ENCODE peak calls at places on chromosomes 1 and 21, in five cellular contexts. W is heart left ventricle, Z is tibial nerve, G is left ventricle myocardium inferior, F is fibroblast of mammary gland. T is an unnamed sample.

GRCh38 chr21:45289655-45290515 is 2.2 kb upstream of the POFUT2 start:
- DNase-seq in W (no peak), Z (no peak), G (no peak), F (peak), T (no peak)

GRCh38 chr1:62541048-62541447 is 56.3 kb upstream of the ANGPTL3 start:
- DNase-seq in W (no peak), Z (no peak), G (no peak), F (no peak), T (no peak)

GRCh38 chr1:10967105-10967504 is 45.3 kb upstream of the TARDBP start:
- DNase-seq in W (no peak), Z (no peak), G (no peak), F (no peak), T (no peak)

GRCh38 chr1:30467101-30467500 is 256.3 kb downstream of the MATN1 start:
- DNase-seq in W (no peak), Z (no peak), G (no peak), F (no peak), T (no peak)

GRCh38 chr1:98523256-98523655 is 138.3 kb upstream of the SNX7 start:
- DNase-seq in W (no peak), Z (no peak), G (no peak), F (no peak), T (no peak)

GRCh38 chr1:224333939-224334701 is 4.1 kb upstream of the NVL start:
- DNase-seq in W (no peak), Z (no peak), G (no peak), F (peak), T (peak)

GRCh38 chr1:243628476-243628907 is 221.6 kb downstream of the AKT3 start:
- DNase-seq in W (no peak), Z (no peak), G (no peak), F (peak), T (no peak)

GRCh38 chr1:44786138-44786840 is 1.7 kb downstream of the BEST4 start:
- DNase-seq in W (peak), Z (no peak), G (peak), F (peak), T (peak)

GRCh38 chr1:243758647-243759046 is 91.4 kb downstream of the AKT3 start:
- DNase-seq in W (no peak), Z (no peak), G (no peak), F (no peak), T (no peak)

GRCh38 chr1:180805316-180805715 is 107.4 kb upstream of the KIAA1614 start:
- DNase-seq in W (no peak), Z (no peak), G (no peak), F (no peak), T (no peak)

GRCh38 chr1:180167721-180168467 is 13.2 kb downstream of the QSOX1 start:
- DNase-seq in W (peak), Z (no peak), G (no peak), F (no peak), T (no peak)

GRCh38 chr1:238108417-238108816 is 217.7 kb upstream of the ZP4 start:
- DNase-seq in W (no peak), Z (no peak), G (no peak), F (no peak), T (no peak)

GRCh38 chr1:217184854-217185253 is 446.0 kb downstream of the GPATCH2 start:
- DNase-seq in W (no peak), Z (no peak), G (no peak), F (no peak), T (no peak)

GRCh38 chr1:221263831-221264767 is 384.9 kb downstream of the HLX start:
- DNase-seq in W (peak), Z (peak), G (no peak), F (peak), T (peak)

GRCh38 chr1:164272156-164272555 is 286.8 kb upstream of the PBX1 start:
- DNase-seq in W (no peak), Z (no peak), G (no peak), F (no peak), T (no peak)

GRCh38 chr1:54857741-54858665 is 29.0 kb downstream of the DHCR24 start:
- DNase-seq in W (no peak), Z (no peak), G (no peak), F (peak), T (peak)

GRCh38 chr1:109631513-109632260 is 12.1 kb downstream of the AMPD2 start:
- DNase-seq in W (no peak), Z (peak), G (no peak), F (no peak), T (no peak)

GRCh38 chr1:204162498-204163074 is 3.6 kb downstream of the REN start:
- DNase-seq in W (peak), Z (peak), G (peak), F (peak), T (peak)

GRCh38 chr1:54610601-54611580 is 12.4 kb downstream of the FAM151A start:
- DNase-seq in W (no peak), Z (no peak), G (no peak), F (no peak), T (no peak)

GRCh38 chr1:33257759-33258712 is 1.7 kb downstream of the ZNF362 start:
- DNase-seq in W (no peak), Z (no peak), G (no peak), F (no peak), T (no peak)

GRCh38 chr1:92470216-92470615 is 16.5 kb downstream of the GFI1 start:
- DNase-seq in W (no peak), Z (no peak), G (no peak), F (no peak), T (no peak)

GRCh38 chr1:180636138-180636537 is 4.3 kb downstream of the XPR1 start:
- DNase-seq in W (no peak), Z (no peak), G (no peak), F (peak), T (no peak)

GRCh38 chr21:46366091-46366490 is 42.1 kb downstream of the PCNT start:
- DNase-seq in W (no peak), Z (no peak), G (no peak), F (no peak), T (no peak)

GRCh38 chr1:22225858-22226584 is 83.1 kb upstream of the WNT4 start:
- DNase-seq in W (no peak), Z (no peak), G (no peak), F (no peak), T (no peak)

GRCh38 chr21:45249626-45250025 is 38.1 kb downstream of the POFUT2 start:
- DNase-seq in W (no peak), Z (no peak), G (no peak), F (no peak), T (no peak)

GRCh38 chr1:86846166-86846647 is 67.7 kb downstream of the SELENOF start:
- DNase-seq in W (no peak), Z (peak), G (no peak), F (peak), T (peak)

GRCh38 chr1:77146270-77146669 is 73.0 kb downstream of the PIGK start:
- DNase-seq in W (no peak), Z (no peak), G (no peak), F (no peak), T (no peak)

GRCh38 chr1:77139389-77139788 is 79.8 kb downstream of the PIGK start:
- DNase-seq in W (no peak), Z (no peak), G (no peak), F (no peak), T (no peak)

DNA sequence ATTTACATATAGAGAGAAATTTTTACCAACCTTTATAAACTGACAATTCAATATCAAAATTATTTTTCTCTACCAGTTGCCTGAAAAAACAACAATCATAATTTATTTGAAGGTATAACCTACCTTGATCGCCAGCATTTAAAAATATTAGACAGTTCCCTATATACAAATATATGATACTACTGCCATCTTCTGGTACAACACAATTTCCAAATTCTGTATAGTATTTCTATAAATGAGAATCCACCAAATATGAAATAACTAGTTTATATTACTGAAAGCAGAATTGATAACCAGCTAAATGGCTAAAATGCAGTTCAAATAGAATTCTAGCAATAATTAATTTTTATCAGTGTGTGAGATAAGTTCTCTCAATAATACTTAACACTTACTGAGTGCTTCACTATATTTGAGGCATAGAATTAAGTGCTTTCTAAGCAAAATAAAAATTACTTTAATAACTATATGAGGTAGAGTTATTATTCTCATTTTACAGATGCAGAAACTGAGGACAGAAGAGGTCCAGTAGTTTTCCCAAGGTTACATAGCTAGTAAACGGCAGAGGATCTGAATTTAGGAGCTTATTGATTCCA is 75.6 kb downstream of the PIGK start:
- DNase-seq in W (no peak), Z (no peak), G (no peak), F (peak), T (no peak)
- TF ChIP-seq CTCF in W (peak), Z (no peak), G (peak), F (peak), T (peak)

GRCh38 chr21:18164933-18165332 is 79.7 kb upstream of the CHODL start:
- DNase-seq in W (no peak), Z (no peak), G (no peak), F (no peak), T (no peak)
- TF ChIP-seq CTCF in W (no peak), Z (no peak), G (no peak), F (no peak), T (no peak)

GRCh38 chr1:206430031-206430983 is 40.0 kb upstream of the IKBKE start:
- DNase-seq in W (no peak), Z (no peak), G (no peak), F (peak), T (peak)
- TF ChIP-seq CTCF in W (no peak), Z (no peak), G (peak), F (peak), T (peak)

GRCh38 chr1:117123274-117123673 is 1.7 kb upstream of the TRIM45 start:
- DNase-seq in W (no peak), Z (no peak), G (no peak), F (no peak), T (no peak)

GRCh38 chr1:117118101-117118500 is 3.4 kb downstream of the TRIM45 start:
- DNase-seq in W (no peak), Z (no peak), G (no peak), F (no peak), T (no peak)

GRCh38 chr1:117121589-117122296 is at the start of gene TRIM45:
- DNase-seq in W (peak), Z (peak), G (peak), F (peak), T (peak)

GRCh38 chr1:117120774-117121588 is 568 bp downstream of the TRIM45 start:
- DNase-seq in W (no peak), Z (no peak), G (no peak), F (peak), T (peak)

GRCh38 chr1:117122297-117123025 is 912 bp upstream of the TRIM45 start:
- DNase-seq in W (no peak), Z (no peak), G (no peak), F (no peak), T (no peak)
- TF ChIP-seq CTCF in W (no peak), Z (no peak), G (no peak), F (no peak), T (peak)

GRCh38 chr1:154589780-154590179 is 18.2 kb downstream of the ADAR start:
- DNase-seq in W (no peak), Z (no peak), G (no peak), F (peak), T (no peak)
- TF ChIP-seq CTCF in W (no peak), Z (no peak), G (no peak), F (no peak), T (no peak)

GRCh38 chr1:150621497-150622113 is 7.8 kb downstream of the ENSA start:
- DNase-seq in W (peak), Z (peak), G (no peak), F (peak), T (peak)

GRCh38 chr1:150620919-150621318 is 8.5 kb downstream of the ENSA start:
- DNase-seq in W (no peak), Z (no peak), G (no peak), F (no peak), T (no peak)

GRCh38 chr1:150626150-150626549 is 3.3 kb downstream of the ENSA start:
- DNase-seq in W (no peak), Z (no peak), G (no peak), F (no peak), T (no peak)

GRCh38 chr1:150619576-150620509 is 9.6 kb downstream of the ENSA start:
- DNase-seq in W (peak), Z (no peak), G (no peak), F (peak), T (peak)

DNA sequence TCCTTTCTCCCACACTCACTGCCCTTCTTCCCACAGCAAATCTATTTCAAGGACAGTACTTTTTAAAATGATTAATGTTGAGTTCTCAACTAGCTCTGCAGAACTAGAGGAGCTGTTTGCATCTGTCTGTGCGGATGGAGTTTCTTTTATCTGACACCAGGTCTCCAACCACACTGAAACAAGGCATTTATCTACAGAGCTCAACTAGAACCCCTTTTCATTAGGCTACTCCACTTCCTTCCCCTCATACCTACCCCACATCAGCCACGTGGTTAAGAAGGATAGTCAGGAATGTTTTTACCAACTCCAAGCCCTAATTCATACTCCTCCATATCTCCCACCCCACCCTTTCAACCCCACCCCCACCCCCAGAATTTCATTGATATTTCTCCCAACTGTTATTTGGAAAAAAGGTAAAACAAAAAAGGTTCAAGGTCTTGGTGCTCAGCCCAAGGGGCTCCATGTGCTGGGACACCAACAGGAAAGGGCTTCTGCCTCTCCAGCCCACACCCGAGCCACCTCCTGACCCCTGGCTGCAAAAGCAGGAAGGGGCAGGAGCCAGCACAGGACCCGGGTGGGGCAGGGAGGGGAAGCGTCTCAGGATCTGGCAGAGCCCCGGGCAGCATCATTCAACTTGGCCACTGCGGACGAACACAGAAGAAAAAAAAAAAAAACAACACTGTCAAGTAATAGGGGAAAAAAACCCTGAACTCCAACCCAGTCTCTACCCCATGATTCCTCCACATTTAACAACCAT is 7.0 kb downstream of the ENSA start:
- DNase-seq in W (peak), Z (no peak), G (peak), F (peak), T (no peak)
- TF ChIP-seq CTCF in W (no peak), Z (no peak), G (peak), F (peak), T (no peak)

T was measured in HFFc6.